ENCODE peak calls at places on chromosomes 3 and 15, in seven cellular contexts. V is IMR-90, G is RWPE2, M is psoas muscle, K is cardiac muscle cell, P is GM23248, C is retinal pigment epithelial cell. E is an unnamed sample.
A peak's percentile ranks its signal among the peaks of the same experiment; 100 is the strongest.

GRCh38 chr3:68620211-68620610 is 312.1 kb downstream of the TAFA4 start:
- DNase-seq in K (no peak), P (no peak), V (no peak), C (no peak), G (no peak), M (peak; percentile 34), E (no peak)

GRCh38 chr3:148750296-148750695 is 52.6 kb downstream of the AGTR1 start:
- DNase-seq in M (no peak), P (no peak), V (no peak), G (no peak), C (no peak), K (no peak), E (no peak)

GRCh38 chr15:67850336-67850735 is 10.5 kb upstream of the RNU6-1 start:
- DNase-seq in C (no peak), G (peak; percentile 6), K (no peak), P (no peak), M (no peak), V (no peak), E (no peak)

GRCh38 chr3:113498221-113499005 is 16.5 kb downstream of the SPICE1 start:
- DNase-seq in C (peak; percentile 68), V (peak; percentile 87), K (no peak), G (no peak), P (peak; percentile 71), M (no peak), E (no peak)

GRCh38 chr15:65082303-65082958 is 5.9 kb downstream of the KBTBD13 start:
- DNase-seq in M (no peak), V (no peak), C (no peak), G (no peak), P (no peak), K (peak; percentile 45), E (no peak)

GRCh38 chr15:40307421-40308165 is at the start of gene PLCB2:
- DNase-seq in K (no peak), V (no peak), G (peak; percentile 62), P (no peak), M (peak; percentile 69), C (no peak), E (peak; percentile 76)

GRCh38 chr3:123113889-123114450 is 47.1 kb downstream of the PDIA5 start:
- DNase-seq in P (no peak), G (no peak), M (no peak), V (no peak), K (no peak), C (no peak), E (no peak)

GRCh38 chr3:123283074-123283473 is 81.3 kb downstream of the SEC22A start:
- DNase-seq in K (no peak), M (peak; percentile 32), P (no peak), C (no peak), G (no peak), V (no peak), E (no peak)

GRCh38 chr3:113035387-113035982 is 44.7 kb downstream of the GTPBP8 start:
- DNase-seq in V (peak; percentile 63), C (no peak), P (peak; percentile 78), K (peak; percentile 66), G (no peak), M (no peak), E (peak; percentile 34)

GRCh38 chr3:126545544-126545943 is 13.2 kb downstream of the C3orf22 start:
- DNase-seq in V (no peak), K (no peak), P (no peak), M (peak; percentile 21), C (no peak), G (peak; percentile 15), E (no peak)

GRCh38 chr15:63860161-63860954 is 26.6 kb upstream of the HERC1 start:
- DNase-seq in C (no peak), G (no peak), V (no peak), M (no peak), K (no peak), P (no peak), E (peak; percentile 83)

GRCh38 chr3:7875858-7876442 is 625.7 kb upstream of the LMCD1 start:
- DNase-seq in V (no peak), P (no peak), C (peak; percentile 41), M (no peak), G (no peak), K (no peak), E (no peak)

GRCh38 chr15:48703544-48703943 is 58.0 kb upstream of the FBN1 start:
- DNase-seq in P (peak; percentile 75), V (peak; percentile 65), K (no peak), G (no peak), M (no peak), C (peak; percentile 76), E (no peak)

GRCh38 chr3:129576514-129577345 is 29.7 kb downstream of the PLXND1 start:
- DNase-seq in G (no peak), C (no peak), M (no peak), V (no peak), P (no peak), K (no peak), E (peak; percentile 86)

GRCh38 chr3:58000713-58001467 is 7.3 kb upstream of the FLNB start:
- DNase-seq in M (no peak), P (no peak), K (no peak), G (peak; percentile 88), C (no peak), V (no peak), E (no peak)

GRCh38 chr3:157174265-157174615 is 14.3 kb upstream of the CCNL1 start:
- DNase-seq in C (no peak), M (peak; percentile 70), V (no peak), G (no peak), P (peak; percentile 61), K (no peak), E (peak; percentile 46)

GRCh38 chr3:128345195-128345594 is 121.5 kb downstream of the DNAJB8 start:
- DNase-seq in K (no peak), G (no peak), P (no peak), M (no peak), C (no peak), V (no peak), E (no peak)

GRCh38 chr3:57998366-57999283 is 9.6 kb upstream of the FLNB start:
- DNase-seq in M (no peak), V (peak; percentile 81), P (peak; percentile 47), G (no peak), K (peak; percentile 51), C (no peak), E (no peak)

GRCh38 chr15:84606653-84607120 is 5.9 kb downstream of the ZSCAN2 start:
- DNase-seq in M (no peak), G (no peak), V (no peak), P (no peak), K (no peak), C (no peak), E (no peak)

GRCh38 chr3:197355713-197356112 is 57.3 kb upstream of the DLG1 start:
- DNase-seq in P (no peak), C (no peak), G (no peak), K (no peak), V (no peak), M (no peak), E (no peak)
- H3K4me3 ChIP-seq in P (no peak overlapping the region), C (no peak overlapping the region), G (no peak overlapping the region), K (no peak overlapping the region), V (no peak overlapping the region), M (no peak overlapping the region), E (no peak overlapping the region)

GRCh38 chr3:105353485-105354161 is 13.1 kb upstream of the ALCAM start:
- DNase-seq in M (peak; percentile 56), V (peak; percentile 64), K (peak; percentile 20), G (no peak), P (no peak), C (no peak), E (no peak)
- H3K4me3 ChIP-seq in M (peak overlapping the region; percentile 38), V (peak overlapping the region; percentile 37), K (peak overlapping the region; percentile 34), G (no peak overlapping the region), P (no peak overlapping the region), C (peak overlapping the region; percentile 55), E (no peak overlapping the region)

GRCh38 chr3:186786810-186787375 is 3.5 kb downstream of the EIF4A2 start:
- DNase-seq in M (no peak), P (peak; percentile 22), G (no peak), C (no peak), V (no peak), K (no peak), E (no peak)

GRCh38 chr3:186789554-186790260 is 6.3 kb downstream of the EIF4A2 start:
- DNase-seq in K (peak; percentile 13), G (no peak), V (peak; percentile 22), M (no peak), P (peak; percentile 10), C (no peak), E (peak; percentile 13)

GRCh38 chr3:186788482-186789370 is 5.3 kb downstream of the EIF4A2 start:
- DNase-seq in P (peak; percentile 13), V (no peak), G (no peak), C (no peak), M (no peak), K (no peak), E (no peak)

GRCh38 chr3:186785517-186786018 is 2.2 kb downstream of the EIF4A2 start:
- DNase-seq in K (no peak), M (no peak), G (no peak), V (no peak), P (peak; percentile 13), C (no peak), E (no peak)

GRCh38 chr3:186787642-186788481 is 4.5 kb downstream of the EIF4A2 start:
- DNase-seq in K (no peak), P (peak; percentile 12), M (no peak), C (no peak), V (no peak), G (no peak), E (no peak)
- H3K4me3 ChIP-seq in K (no peak overlapping the region), P (peak overlapping the region; percentile 97), M (peak overlapping the region; percentile 93), C (peak overlapping the region; percentile 100), V (no peak overlapping the region), G (no peak overlapping the region), E (no peak overlapping the region)

GRCh38 chr3:72338082-72338941 is 509.9 kb downstream of the SHQ1 start:
- DNase-seq in K (no peak), P (peak; percentile 73), C (no peak), M (no peak), G (no peak), V (peak; percentile 55), E (no peak)

GRCh38 chr3:72339750-72340025 is 508.6 kb downstream of the SHQ1 start:
- DNase-seq in M (no peak), K (no peak), V (no peak), C (no peak), P (no peak), G (no peak), E (no peak)

GRCh38 chr3:72340056-72340455 is 508.2 kb downstream of the SHQ1 start:
- DNase-seq in G (no peak), K (no peak), C (no peak), V (no peak), P (no peak), M (no peak), E (no peak)

GRCh38 chr3:72340476-72341379 is 507.5 kb downstream of the SHQ1 start:
- DNase-seq in K (no peak), M (no peak), V (no peak), C (peak; percentile 78), G (no peak), P (peak; percentile 39), E (no peak)

DNA sequence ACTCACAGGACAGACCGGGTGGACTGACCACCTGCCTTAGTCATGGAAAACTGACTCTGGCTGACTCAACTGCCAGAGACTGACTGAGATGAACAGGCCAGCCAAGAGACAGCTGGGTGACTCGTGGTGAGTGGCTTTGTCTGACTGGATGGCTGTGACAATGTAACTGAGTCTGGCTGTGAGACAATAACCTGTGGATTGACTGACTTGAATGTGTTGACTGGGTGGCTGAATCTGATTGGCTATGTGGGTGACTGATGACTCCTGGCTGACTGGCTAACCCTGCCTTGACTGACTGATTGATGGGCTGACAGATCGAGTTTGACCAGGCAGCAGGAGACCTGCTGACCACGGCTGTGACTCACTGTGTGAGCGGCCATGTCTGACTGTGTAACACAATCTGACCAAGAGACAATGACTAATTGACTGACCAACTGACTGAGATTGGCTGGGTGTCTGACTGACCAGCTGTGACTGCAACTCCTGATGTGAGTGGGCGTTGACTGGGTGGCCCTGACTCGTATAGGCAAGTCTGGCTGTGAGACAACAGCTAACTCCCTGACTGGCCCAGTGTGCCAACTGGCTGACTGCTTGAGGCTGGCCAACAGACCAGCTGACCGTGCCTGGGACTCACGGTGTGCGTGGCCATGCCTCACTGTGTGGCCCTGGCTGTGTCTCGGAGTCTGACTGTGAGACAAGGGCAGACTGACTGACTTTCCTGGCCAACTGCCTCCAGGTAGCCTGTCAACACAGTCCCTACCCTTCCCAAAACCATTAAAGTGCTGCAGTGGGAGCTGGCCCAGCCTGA is 509.1 kb downstream of the SHQ1 start:
- DNase-seq in C (peak; percentile 91), M (peak; percentile 83), K (no peak), V (peak; percentile 97), P (peak; percentile 95), G (peak; percentile 90), E (no peak)
- H3K4me3 ChIP-seq in C (no peak overlapping the region), M (no peak overlapping the region), K (no peak overlapping the region), V (no peak overlapping the region), P (no peak overlapping the region), G (no peak overlapping the region), E (no peak overlapping the region)